ENCODE peak calls at places on chromosome 18, in nine cellular contexts. J, H, T, K, L, N, E, Q and U are unnamed samples.

GRCh38 chr18:67218556-67218955 is 298.0 kb downstream of the DSEL start:
- DNase-seq in T (no peak), N (no peak), J (no peak), Q (no peak), K (no peak), H (no peak), L (no peak), E (peak; percentile 3), U (no peak)

GRCh38 chr18:8844721-8845148 is 139.4 kb downstream of the MTCL1 start:
- DNase-seq in K (no peak), L (no peak), N (no peak), Q (no peak), J (no peak), E (no peak), T (no peak), H (no peak), U (no peak)

GRCh38 chr18:80189197-80189865 is 58.0 kb downstream of the PARD6G start:
- DNase-seq in H (no peak), L (no peak), T (no peak), N (no peak), J (no peak), E (no peak), K (no peak), Q (no peak), U (no peak)

GRCh38 chr18:52283927-52284326 is 56.1 kb upstream of the DCC start:
- DNase-seq in E (no peak), J (no peak), H (no peak), Q (no peak), K (no peak), N (no peak), T (no peak), L (no peak), U (no peak)

GRCh38 chr18:8735274-8735673 is 29.9 kb downstream of the MTCL1 start:
- DNase-seq in K (no peak), E (no peak), J (no peak), T (no peak), L (no peak), N (no peak), Q (no peak), H (no peak), U (no peak)

GRCh38 chr18:66495844-66496243 is 108.0 kb downstream of the CDH19 start:
- DNase-seq in N (no peak), E (no peak), J (no peak), H (peak; percentile 23), L (peak; percentile 30), Q (peak; percentile 73), T (peak; percentile 23), K (peak; percentile 94), U (no peak)

GRCh38 chr18:9366126-9366714 is 31.6 kb downstream of the TWSG1 start:
- DNase-seq in H (no peak), J (no peak), N (no peak), L (peak; percentile 18), Q (peak; percentile 1), T (peak; percentile 60), K (peak; percentile 87), E (peak; percentile 60), U (no peak)

GRCh38 chr18:63379639-63379962 is 12.6 kb upstream of the KDSR start:
- DNase-seq in K (no peak), E (no peak), L (no peak), H (no peak), N (no peak), Q (no peak), T (no peak), J (no peak), U (no peak)

GRCh38 chr18:45478889-45479288 is 136.4 kb upstream of the SLC14A2 start:
- DNase-seq in L (peak; percentile 37), K (no peak), H (no peak), Q (no peak), T (no peak), E (no peak), J (no peak), N (no peak), U (no peak)

GRCh38 chr18:12038661-12039417 is 54.8 kb upstream of the ANKRD62 start:
- DNase-seq in K (peak; percentile 95), T (peak; percentile 86), H (peak; percentile 96), L (peak; percentile 89), N (peak; percentile 57), J (peak; percentile 86), E (peak; percentile 71), Q (peak; percentile 87), U (peak; percentile 94)

GRCh38 chr18:37261246-37261927 is 304.2 kb downstream of the CELF4 start:
- DNase-seq in Q (no peak), N (no peak), T (no peak), L (no peak), K (no peak), J (no peak), H (no peak), E (no peak), U (no peak)

GRCh38 chr18:12879840-12880531 is 4.1 kb downstream of the PTPN2 start:
- DNase-seq in K (peak; percentile 60), T (no peak), N (no peak), Q (no peak), L (no peak), J (no peak), H (no peak), E (no peak), U (no peak)

GRCh38 chr18:46332286-46332801 is 228.2 kb downstream of the HAUS1 start:
- DNase-seq in L (no peak), N (no peak), T (no peak), K (no peak), J (peak; percentile 22), Q (no peak), E (no peak), H (no peak), U (no peak)

GRCh38 chr18:11544060-11544633 is 65.2 kb upstream of the SLC35G4 start:
- DNase-seq in L (no peak), Q (no peak), T (no peak), N (no peak), H (no peak), K (no peak), E (no peak), J (no peak), U (no peak)

GRCh38 chr18:9017900-9018217 is 84.6 kb upstream of the NDUFV2 start:
- DNase-seq in Q (no peak), H (no peak), N (no peak), L (no peak), T (no peak), K (no peak), E (peak; percentile 69), J (no peak), U (no peak)

DNA sequence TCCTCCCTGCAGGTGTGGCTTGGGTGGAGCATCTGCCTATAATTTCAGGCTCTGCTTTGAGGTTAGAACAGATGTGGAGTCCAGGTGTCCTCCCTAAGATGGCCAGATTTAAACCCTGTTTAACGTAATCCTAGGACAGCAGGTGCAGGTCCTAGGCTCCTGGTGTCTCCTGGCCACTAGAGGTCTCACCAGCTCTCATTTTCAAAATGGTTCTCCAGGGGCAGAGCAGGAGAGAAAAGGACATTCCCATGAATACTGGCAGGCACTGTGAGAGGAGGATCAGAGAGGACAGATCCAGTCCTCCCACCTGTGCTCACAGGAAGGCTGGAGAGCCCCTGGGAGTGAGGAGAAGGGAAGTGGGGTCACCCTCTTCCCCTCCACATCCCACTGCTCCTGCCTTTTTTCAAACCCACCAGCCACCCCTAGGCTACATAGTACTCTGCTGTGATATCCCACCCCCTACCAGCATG is 100.6 kb upstream of the SMAD2 start:
- DNase-seq in H (no peak), T (peak; percentile 73), L (peak; percentile 57), Q (peak; percentile 41), N (no peak), J (peak; percentile 64), E (peak; percentile 42), K (peak; percentile 87), U (no peak)
- TF ChIP-seq CTCF in H (peak; percentile 59), T (peak; percentile 87), L (peak; percentile 61), Q (peak; percentile 82), N (peak; percentile 73), J (peak; percentile 66), E (peak; percentile 74), K (peak; percentile 89), U (peak; percentile 87)

GRCh38 chr18:77395941-77396340 is 146.3 kb downstream of the GALR1 start:
- DNase-seq in T (no peak), N (no peak), L (peak; percentile 39), E (no peak), K (no peak), H (no peak), Q (no peak), J (no peak), U (no peak)
- TF ChIP-seq CTCF in T (no peak), N (no peak), L (no peak), E (no peak), K (no peak), H (no peak), Q (no peak), J (no peak), U (no peak)

GRCh38 chr18:3970929-3971328 is 484.2 kb downstream of the DLGAP1 start:
- DNase-seq in L (no peak), T (no peak), K (no peak), N (no peak), H (no peak), J (no peak), Q (no peak), E (no peak), U (no peak)
- TF ChIP-seq CTCF in L (no peak), T (no peak), K (peak; percentile 73), N (peak; percentile 44), H (no peak), J (no peak), Q (no peak), E (no peak), U (peak; percentile 17)

GRCh38 chr18:62196978-62197377 is 9.9 kb downstream of the RELCH start:
- DNase-seq in N (no peak), K (no peak), Q (no peak), T (no peak), H (no peak), E (no peak), L (no peak), J (no peak), U (no peak)

GRCh38 chr18:62200121-62200914 is 13.3 kb downstream of the RELCH start:
- DNase-seq in E (no peak), K (no peak), J (no peak), N (no peak), L (no peak), Q (no peak), H (no peak), T (peak; percentile 21), U (no peak)

GRCh38 chr18:62199629-62200028 is 12.6 kb downstream of the RELCH start:
- DNase-seq in K (no peak), L (no peak), N (no peak), E (no peak), T (no peak), J (no peak), H (no peak), Q (no peak), U (no peak)

GRCh38 chr18:62198259-62198658 is 11.2 kb downstream of the RELCH start:
- DNase-seq in Q (no peak), N (no peak), E (peak; percentile 2), H (no peak), T (no peak), L (no peak), J (no peak), K (no peak), U (no peak)

DNA sequence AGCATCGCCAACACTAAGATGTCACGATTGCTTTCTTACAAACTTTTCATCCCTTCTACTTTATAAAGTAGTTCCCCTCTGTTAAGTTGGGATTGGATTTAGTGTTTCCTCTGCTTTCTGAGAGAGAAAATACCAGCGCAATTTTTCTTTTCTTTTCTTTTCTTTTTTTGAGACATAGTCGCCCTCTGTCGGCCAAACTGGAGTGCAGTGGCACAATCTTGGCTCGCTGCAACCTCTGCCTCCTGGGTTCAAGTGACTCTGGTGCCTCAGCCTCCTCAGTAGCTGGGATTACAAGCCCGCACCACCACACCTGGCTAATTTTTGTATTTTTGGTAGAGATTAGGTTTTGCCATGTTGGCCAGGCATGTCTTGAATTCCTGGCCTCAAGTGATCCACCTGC is 9.0 kb downstream of the RELCH start:
- DNase-seq in H (no peak), Q (no peak), T (no peak), E (no peak), K (peak; percentile 54), J (no peak), L (no peak), N (no peak), U (no peak)
- TF ChIP-seq CTCF in H (no peak), Q (peak; percentile 34), T (no peak), E (no peak), K (peak; percentile 66), J (no peak), L (no peak), N (peak; percentile 61), U (no peak)